ENCODE peak calls at places on chromosomes 6 and 20, in four cellular contexts. Q, T, B and M are unnamed samples.

GRCh38 chr20:62631336-62632317 is 10.7 kb upstream of the SLCO4A1 start:
- DNase-seq in Q (no peak), T (no peak), B (no peak), M (no peak)

GRCh38 chr6:43009124-43009523 is 4.6 kb downstream of the MEA1 start:
- DNase-seq in Q (peak), T (peak), B (no peak), M (no peak)

GRCh38 chr6:123323419-123324329 is 313.1 kb downstream of the TRDN start:
- DNase-seq in Q (no peak), T (no peak), B (no peak), M (no peak)

GRCh38 chr6:25053875-25054371 is 118.2 kb upstream of the RIPOR2 start:
- DNase-seq in Q (no peak), T (no peak), B (peak), M (no peak)

GRCh38 chr20:44403194-44404112 is 48.0 kb downstream of the HNF4A start:
- DNase-seq in Q (no peak), T (no peak), B (no peak), M (no peak)

GRCh38 chr6:126527016-126527606 is 187.2 kb downstream of the CENPW start:
- DNase-seq in Q (no peak), T (no peak), B (no peak), M (no peak)

GRCh38 chr20:45052698-45053440 is 48.1 kb downstream of the KCNS1 start:
- DNase-seq in Q (no peak), T (no peak), B (peak), M (peak)

GRCh38 chr6:150119256-150119655 is 23.6 kb upstream of the PPP1R14C start:
- DNase-seq in Q (peak), T (no peak), B (no peak), M (no peak)

GRCh38 chr20:43590036-43590391 is 723 bp upstream of the IFT52 start:
- DNase-seq in Q (peak), T (no peak), B (no peak), M (no peak)

GRCh38 chr6:101401792-101402617 is 8.5 kb downstream of the GRIK2 start:
- DNase-seq in Q (no peak), T (no peak), B (no peak), M (no peak)

GRCh38 chr6:139407718-139408222 is 33.3 kb upstream of the CITED2 start:
- DNase-seq in Q (no peak), T (no peak), B (peak), M (peak)

GRCh38 chr20:45309075-45309474 is 976 bp upstream of the MATN4 start:
- DNase-seq in Q (no peak), T (no peak), B (no peak), M (no peak)

GRCh38 chr6:151723152-151723551 is 84.3 kb upstream of the ESR1 start:
- DNase-seq in Q (no peak), T (no peak), B (no peak), M (no peak)

GRCh38 chr20:16491277-16491912 is 81.9 kb downstream of the KIF16B start:
- DNase-seq in Q (no peak), T (no peak), B (no peak), M (peak)

GRCh38 chr6:12012566-12013367 is 655 bp downstream of the HIVEP1 start:
- DNase-seq in Q (peak), T (peak), B (no peak), M (no peak)

GRCh38 chr6:44561062-44561591 is 173.6 kb downstream of the CDC5L start:
- DNase-seq in Q (no peak), T (no peak), B (no peak), M (no peak)

GRCh38 chr6:2245954-2246863 is 804 bp upstream of the GMDS start:
- DNase-seq in Q (peak), T (peak), B (no peak), M (no peak)

GRCh38 chr20:64255361-64256281 is at the start of gene PCMTD2:
- DNase-seq in Q (peak), T (peak), B (no peak), M (no peak)

GRCh38 chr6:25165181-25165580 is 114.0 kb upstream of the CARMIL1 start:
- DNase-seq in Q (no peak), T (no peak), B (no peak), M (no peak)

GRCh38 chr6:54700158-54700557 is 146.4 kb upstream of the FAM83B start:
- DNase-seq in Q (no peak), T (no peak), B (no peak), M (no peak)

GRCh38 chr6:195861-196360 is 96.4 kb upstream of the DUSP22 start:
- DNase-seq in Q (peak), T (peak), B (no peak), M (no peak)

GRCh38 chr6:43054206-43054943 is 724 bp upstream of the CUL7 start:
- DNase-seq in Q (no peak), T (no peak), B (no peak), M (no peak)

GRCh38 chr6:165484178-165484889 is 174.9 kb upstream of the C6orf118 start:
- DNase-seq in Q (no peak), T (no peak), B (no peak), M (no peak)

GRCh38 chr6:12555267-12555666 is 161.3 kb upstream of the PHACTR1 start:
- DNase-seq in Q (no peak), T (no peak), B (peak), M (peak)

GRCh38 chr20:44388466-44389023 is 33.0 kb downstream of the HNF4A start:
- DNase-seq in Q (peak), T (peak), B (no peak), M (no peak)

GRCh38 chr20:22339091-22339881 is 245.1 kb downstream of the FOXA2 start:
- DNase-seq in Q (peak), T (no peak), B (no peak), M (peak)

GRCh38 chr6:86937219-86938079 is at the start of gene HTR1E:
- DNase-seq in Q (no peak), T (no peak), B (no peak), M (no peak)

GRCh38 chr6:128511518-128511917 is 8.9 kb downstream of the PTPRK start:
- DNase-seq in Q (no peak), T (no peak), B (no peak), M (no peak)

GRCh38 chr6:90284745-90285481 is 11.7 kb downstream of the BACH2 start:
- DNase-seq in Q (no peak), T (no peak), B (no peak), M (no peak)

GRCh38 chr6:149433901-149434300 is 33.8 kb downstream of the SUMO4 start:
- DNase-seq in Q (no peak), T (no peak), B (no peak), M (no peak)

GRCh38 chr6:159427335-159427734 is 258.1 kb downstream of the FNDC1 start:
- DNase-seq in Q (no peak), T (no peak), B (no peak), M (no peak)

GRCh38 chr20:354298-354977 is 7.5 kb downstream of the NRSN2 start:
- DNase-seq in Q (peak), T (peak), B (no peak), M (no peak)

GRCh38 chr6:24440897-24441598 is 38.3 kb downstream of the MRS2 start:
- DNase-seq in Q (no peak), T (no peak), B (no peak), M (no peak)

GRCh38 chr6:100592929-100593328 is 128.2 kb upstream of the SIM1 start:
- DNase-seq in Q (no peak), T (no peak), B (no peak), M (no peak)

GRCh38 chr6:158847786-158848185 is 28.6 kb upstream of the EZR start:
- DNase-seq in Q (no peak), T (no peak), B (no peak), M (no peak)

GRCh38 chr20:23444859-23445258 is 5.4 kb downstream of the CSTL1 start:
- DNase-seq in Q (no peak), T (no peak), B (no peak), M (no peak)

GRCh38 chr20:1005452-1006027 is 3.4 kb upstream of the RSPO4 start:
- DNase-seq in Q (no peak), T (no peak), B (no peak), M (no peak)

GRCh38 chr6:47455533-47456209 is 21.9 kb upstream of the CD2AP start:
- DNase-seq in Q (no peak), T (no peak), B (no peak), M (no peak)

GRCh38 chr6:144725731-144726522 is 440.8 kb downstream of the UTRN start:
- DNase-seq in Q (peak), T (peak), B (no peak), M (no peak)

GRCh38 chr6:53588816-53589509 is 44.1 kb upstream of the GCLC start:
- DNase-seq in Q (no peak), T (no peak), B (no peak), M (no peak)

GRCh38 chr6:4804095-4804494 is 27.9 kb downstream of the CDYL start:
- DNase-seq in Q (no peak), T (no peak), B (no peak), M (no peak)

GRCh38 chr6:4808396-4808795 is 32.2 kb downstream of the CDYL start:
- DNase-seq in Q (no peak), T (no peak), B (no peak), M (no peak)

GRCh38 chr6:4803343-4803744 is 27.1 kb downstream of the CDYL start:
- DNase-seq in Q (no peak), T (no peak), B (no peak), M (no peak)

GRCh38 chr6:4805553-4806307 is 29.5 kb downstream of the CDYL start:
- DNase-seq in Q (peak), T (peak), B (no peak), M (no peak)

GRCh38 chr6:4806308-4807190 is 30.3 kb downstream of the CDYL start:
- DNase-seq in Q (no peak), T (no peak), B (no peak), M (no peak)
- TF ChIP-seq CTCF in Q (no peak), T (no peak), B (no peak), M (no peak)

GRCh38 chr20:57083072-57083471 is 183.4 kb downstream of the BMP7 start:
- DNase-seq in Q (no peak), T (no peak), B (no peak), M (no peak)

GRCh38 chr20:57079016-57080005 is 187.1 kb downstream of the BMP7 start:
- DNase-seq in Q (no peak), T (no peak), B (no peak), M (no peak)

GRCh38 chr20:57078101-57078500 is 188.3 kb downstream of the BMP7 start:
- DNase-seq in Q (no peak), T (no peak), B (no peak), M (no peak)

GRCh38 chr20:57082546-57082945 is 183.9 kb downstream of the BMP7 start:
- DNase-seq in Q (no peak), T (no peak), B (no peak), M (no peak)

GRCh38 chr20:57080796-57081195 is 185.6 kb downstream of the BMP7 start:
- DNase-seq in Q (no peak), T (no peak), B (no peak), M (no peak)
- TF ChIP-seq CTCF in Q (no peak), T (no peak), B (peak), M (peak)

GRCh38 chr6:29375191-29375590 is at the start of gene OR12D3:
- DNase-seq in Q (no peak), T (no peak), B (no peak), M (no peak)

DNA sequence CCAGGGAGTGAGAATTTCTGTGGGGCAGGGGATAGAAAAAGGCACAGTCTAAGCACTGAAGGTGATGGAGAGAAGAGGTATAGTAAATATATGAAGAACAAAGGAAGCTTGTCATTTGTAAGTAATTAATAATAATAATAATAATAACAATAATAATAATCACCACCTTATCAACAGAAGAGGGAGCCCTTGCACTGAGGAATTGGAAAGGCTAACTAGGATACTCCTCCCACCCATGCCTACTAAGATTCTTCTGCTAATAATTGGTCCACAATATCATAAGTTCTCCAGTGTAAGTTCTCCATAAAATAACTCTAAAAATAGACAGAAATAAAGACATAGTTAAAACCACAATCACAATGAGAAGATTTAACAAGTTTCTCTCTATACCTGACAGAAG is 912 bp upstream of the OR12D3 start:
- DNase-seq in Q (no peak), T (no peak), B (no peak), M (no peak)
- TF ChIP-seq CTCF in Q (no peak), T (no peak), B (no peak), M (no peak)

GRCh38 chr6:33820784-33821183 is 17.0 kb upstream of the MLN start:
- DNase-seq in Q (no peak), T (no peak), B (no peak), M (no peak)

GRCh38 chr6:33823806-33824205 is 20.0 kb upstream of the MLN start:
- DNase-seq in Q (no peak), T (no peak), B (no peak), M (no peak)

GRCh38 chr6:33824461-33825154 is 20.8 kb upstream of the MLN start:
- DNase-seq in Q (peak), T (no peak), B (no peak), M (no peak)

GRCh38 chr6:33820243-33820642 is 16.4 kb upstream of the MLN start:
- DNase-seq in Q (no peak), T (no peak), B (no peak), M (no peak)

GRCh38 chr6:33822575-33823395 is 19.0 kb upstream of the MLN start:
- DNase-seq in Q (no peak), T (no peak), B (no peak), M (no peak)
- TF ChIP-seq CTCF in Q (no peak), T (no peak), B (peak), M (peak)

GRCh38 chr20:4567172-4567571 is 154.5 kb upstream of the PRND start:
- DNase-seq in Q (no peak), T (no peak), B (no peak), M (no peak)

GRCh38 chr20:4571759-4572531 is 149.8 kb upstream of the PRND start:
- DNase-seq in Q (no peak), T (no peak), B (no peak), M (no peak)

GRCh38 chr20:4568560-4568959 is 153.1 kb upstream of the PRND start:
- DNase-seq in Q (no peak), T (no peak), B (no peak), M (no peak)

GRCh38 chr20:4569882-4570281 is 151.8 kb upstream of the PRND start:
- DNase-seq in Q (no peak), T (no peak), B (no peak), M (no peak)

DNA sequence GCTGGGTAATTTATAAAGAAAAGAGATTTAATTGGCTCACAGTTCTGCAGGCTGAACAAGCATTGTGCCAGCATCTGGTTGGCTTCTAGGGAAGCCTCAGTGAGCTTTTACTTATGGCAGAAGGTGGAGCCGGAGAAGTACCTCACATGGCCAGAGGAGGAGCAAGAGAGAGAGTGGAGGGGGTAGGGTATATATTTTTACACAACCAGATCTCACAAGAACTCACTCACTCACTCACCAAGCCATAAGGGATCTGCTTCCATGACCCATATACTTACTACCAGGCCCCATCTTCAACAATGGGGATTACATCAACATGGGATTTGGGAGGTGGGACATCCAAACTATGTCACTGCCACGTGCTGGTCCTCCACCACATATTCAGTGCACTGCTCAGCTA is 152.6 kb upstream of the PRND start:
- DNase-seq in Q (no peak), T (no peak), B (no peak), M (no peak)
- TF ChIP-seq CTCF in Q (no peak), T (no peak), B (no peak), M (no peak)

DNA sequence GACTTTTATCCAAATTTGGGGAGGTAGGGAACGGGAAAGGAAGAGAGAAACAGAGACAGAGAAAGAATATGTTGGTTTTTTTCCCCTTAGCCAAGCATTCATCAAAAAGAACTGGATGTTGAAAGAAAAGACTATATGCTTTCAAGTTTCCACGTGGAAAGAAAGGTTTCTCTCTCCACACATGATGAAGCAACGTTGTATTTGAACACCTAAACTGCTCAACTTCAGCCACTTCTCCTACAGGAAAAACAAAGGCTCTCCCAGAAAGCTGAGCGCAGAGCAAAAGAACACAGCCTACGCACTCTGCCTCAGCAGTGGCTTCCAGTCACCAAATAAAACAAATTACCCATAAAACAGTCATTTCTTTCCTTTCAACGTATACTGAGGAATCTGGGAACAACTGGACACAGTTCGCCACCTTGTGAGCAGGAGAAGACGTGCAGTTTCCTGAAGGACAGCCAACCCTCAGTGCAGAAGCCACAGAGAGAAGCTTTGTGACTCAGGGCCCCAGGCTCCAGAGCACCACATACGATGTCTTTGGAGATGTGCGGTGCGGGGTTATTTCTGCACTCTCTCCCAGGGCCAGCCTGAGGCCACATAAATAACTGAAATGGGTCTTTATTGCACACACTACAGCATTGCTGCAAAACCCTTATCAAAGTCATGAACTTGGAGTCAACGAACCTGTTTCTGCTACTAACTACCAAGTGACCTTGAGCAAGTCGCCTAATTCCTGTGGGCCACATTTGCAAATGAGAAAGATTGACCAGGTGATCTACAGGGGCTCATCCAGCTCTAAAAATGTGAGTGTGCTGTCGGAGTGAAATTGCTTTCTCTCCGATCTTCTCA is 10.1 kb downstream of the IL17F start:
- DNase-seq in Q (no peak), T (no peak), B (peak), M (peak)
- TF ChIP-seq CTCF in Q (peak), T (peak), B (peak), M (peak)

GRCh38 chr20:10537850-10538480 is 102.9 kb downstream of the SLX4IP start:
- DNase-seq in Q (no peak), T (no peak), B (no peak), M (no peak)

GRCh38 chr20:10539818-10540553 is 104.9 kb downstream of the SLX4IP start:
- DNase-seq in Q (no peak), T (no peak), B (no peak), M (no peak)

GRCh38 chr20:10538768-10539167 is 103.7 kb downstream of the SLX4IP start:
- DNase-seq in Q (no peak), T (no peak), B (no peak), M (no peak)

GRCh38 chr20:10532351-10532750 is 97.2 kb downstream of the SLX4IP start:
- DNase-seq in Q (no peak), T (no peak), B (no peak), M (no peak)

GRCh38 chr20:10536531-10536930 is 101.4 kb downstream of the SLX4IP start:
- DNase-seq in Q (no peak), T (no peak), B (no peak), M (no peak)
- TF ChIP-seq CTCF in Q (peak), T (peak), B (peak), M (peak)

GRCh38 chr6:38997128-38997761 is 51.3 kb upstream of the GLP1R start:
- DNase-seq in Q (peak), T (peak), B (no peak), M (no peak)
- TF ChIP-seq CTCF in Q (peak), T (peak), B (peak), M (peak)

DNA sequence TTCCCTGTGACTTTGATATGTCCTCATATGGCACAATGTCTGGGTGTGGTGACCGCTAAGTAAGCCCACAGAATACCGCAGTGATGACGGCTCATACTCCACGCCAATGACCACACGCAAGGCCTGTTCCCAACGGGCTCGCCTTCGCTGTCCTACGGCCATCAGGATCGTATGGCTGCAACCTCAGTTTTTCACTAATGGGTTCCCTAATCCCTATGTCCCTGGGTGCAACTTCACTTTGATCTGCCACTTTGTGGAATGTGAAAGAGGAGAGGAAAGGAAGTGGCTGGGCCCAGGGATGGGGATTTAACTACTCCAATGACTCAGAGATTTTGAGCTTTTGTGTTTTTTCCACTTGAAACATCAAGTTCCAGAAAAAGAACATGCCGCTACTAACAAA is 111.2 kb upstream of the FOXQ1 start:
- DNase-seq in Q (no peak), T (no peak), B (peak), M (peak)
- TF ChIP-seq CTCF in Q (no peak), T (no peak), B (no peak), M (no peak)

GRCh38 chr20:10647909-10648308 is 25.9 kb downstream of the JAG1 start:
- DNase-seq in Q (no peak), T (no peak), B (no peak), M (no peak)
- TF ChIP-seq CTCF in Q (no peak), T (no peak), B (no peak), M (no peak)